ENCODE peak calls at places on chromosomes 11 and 22, in four cellular contexts. One of them, this sample, is unnamed.

GRCh38 chr11:117098269-117099231 is at the start of gene SIK3:
- DNase-seq in neural progenitor cell: peak
- DNase-seq in kidney: peak
- DNase-seq in GM13977: peak
- DNase-seq in this sample: peak

GRCh38 chr11:5042091-5042490 is 4.2 kb upstream of the OR52J3 start:
- DNase-seq in GM13977: no peak
- DNase-seq in kidney: no peak
- DNase-seq in neural progenitor cell: no peak
- DNase-seq in this sample: no peak

GRCh38 chr11:102309621-102310541 is 7.4 kb upstream of the BIRC3 start:
- DNase-seq in GM13977: no peak
- DNase-seq in neural progenitor cell: peak
- DNase-seq in kidney: no peak
- DNase-seq in this sample: no peak

GRCh38 chr11:104968365-104968855 is at the start of gene CASP4:
- DNase-seq in GM13977: peak
- DNase-seq in kidney: no peak
- DNase-seq in neural progenitor cell: no peak
- DNase-seq in this sample: no peak

GRCh38 chr11:110991621-110992355 is 253.7 kb upstream of the POU2AF2 start:
- DNase-seq in neural progenitor cell: no peak
- DNase-seq in kidney: no peak
- DNase-seq in GM13977: no peak
- DNase-seq in this sample: no peak

GRCh38 chr11:63610604-63611394 is 3.4 kb downstream of the PLAAT3 start:
- DNase-seq in GM13977: no peak
- DNase-seq in neural progenitor cell: peak
- DNase-seq in kidney: no peak
- DNase-seq in this sample: no peak

GRCh38 chr11:78417175-78417887 is at the start of gene GAB2:
- DNase-seq in neural progenitor cell: no peak
- DNase-seq in kidney: peak
- DNase-seq in GM13977: no peak
- DNase-seq in this sample: peak

GRCh38 chr11:69172674-69173073 is 16.9 kb downstream of the SMIM38 start:
- DNase-seq in GM13977: no peak
- DNase-seq in kidney: no peak
- DNase-seq in neural progenitor cell: no peak
- DNase-seq in this sample: no peak

GRCh38 chr22:37801946-37802309 is 5.8 kb upstream of the GCAT start:
- DNase-seq in GM13977: no peak
- DNase-seq in neural progenitor cell: no peak
- DNase-seq in kidney: no peak
- DNase-seq in this sample: no peak

GRCh38 chr22:47497666-47498065 is 735.2 kb downstream of the TBC1D22A start:
- DNase-seq in kidney: no peak
- DNase-seq in neural progenitor cell: no peak
- DNase-seq in GM13977: no peak
- DNase-seq in this sample: no peak

GRCh38 chr11:5336331-5336730 is 7.0 kb downstream of the OR51B5 start:
- DNase-seq in neural progenitor cell: no peak
- DNase-seq in kidney: no peak
- DNase-seq in GM13977: no peak
- DNase-seq in this sample: no peak

GRCh38 chr11:72229925-72230763 is 5.6 kb downstream of the INPPL1 start:
- DNase-seq in GM13977: peak
- DNase-seq in kidney: peak
- DNase-seq in neural progenitor cell: no peak
- DNase-seq in this sample: no peak

GRCh38 chr11:22828373-22828772 is 1.2 kb downstream of the SVIP start:
- DNase-seq in kidney: no peak
- DNase-seq in neural progenitor cell: no peak
- DNase-seq in GM13977: no peak
- DNase-seq in this sample: no peak

GRCh38 chr11:2561283-2562180 is 116.7 kb downstream of the KCNQ1 start:
- DNase-seq in neural progenitor cell: no peak
- DNase-seq in kidney: peak
- DNase-seq in GM13977: no peak
- DNase-seq in this sample: no peak

GRCh38 chr11:128480066-128480465 is 107.3 kb downstream of the ETS1 start:
- DNase-seq in GM13977: no peak
- DNase-seq in neural progenitor cell: no peak
- DNase-seq in kidney: no peak
- DNase-seq in this sample: no peak

GRCh38 chr11:64720167-64720566 is 2.8 kb downstream of the NRXN2 start:
- DNase-seq in GM13977: no peak
- DNase-seq in kidney: no peak
- DNase-seq in neural progenitor cell: no peak
- DNase-seq in this sample: no peak

GRCh38 chr11:70661763-70662501 is 263.6 kb downstream of the CTTN start:
- DNase-seq in neural progenitor cell: peak
- DNase-seq in kidney: no peak
- DNase-seq in GM13977: no peak
- DNase-seq in this sample: peak

GRCh38 chr11:85800595-85801342 is 10.2 kb downstream of the SYTL2 start:
- DNase-seq in neural progenitor cell: no peak
- DNase-seq in GM13977: no peak
- DNase-seq in kidney: no peak
- DNase-seq in this sample: no peak

GRCh38 chr11:94768602-94769511 is 701 bp downstream of the AMOTL1 start:
- DNase-seq in neural progenitor cell: peak
- DNase-seq in kidney: peak
- DNase-seq in GM13977: peak
- DNase-seq in this sample: peak

GRCh38 chr22:19636696-19637355 is 77.5 kb upstream of the SEPTIN5 start:
- DNase-seq in kidney: no peak
- DNase-seq in GM13977: no peak
- DNase-seq in neural progenitor cell: no peak
- DNase-seq in this sample: no peak

GRCh38 chr11:98260983-98261382 is 759.8 kb upstream of the CNTN5 start:
- DNase-seq in kidney: no peak
- DNase-seq in GM13977: no peak
- DNase-seq in neural progenitor cell: no peak
- DNase-seq in this sample: no peak

GRCh38 chr22:44567846-44568493 is 69.9 kb upstream of the RTL6 start:
- DNase-seq in neural progenitor cell: no peak
- DNase-seq in GM13977: no peak
- DNase-seq in kidney: no peak
- DNase-seq in this sample: peak

GRCh38 chr11:121606354-121606753 is 153.6 kb upstream of the SORL1-AS1 start:
- DNase-seq in GM13977: no peak
- DNase-seq in neural progenitor cell: no peak
- DNase-seq in kidney: no peak
- DNase-seq in this sample: no peak

GRCh38 chr11:34653851-34654490 is 33.1 kb downstream of the EHF start:
- DNase-seq in GM13977: no peak
- DNase-seq in neural progenitor cell: peak
- DNase-seq in kidney: peak
- DNase-seq in this sample: no peak

GRCh38 chr11:27055065-27055682 is 14.6 kb downstream of the BBOX1 start:
- DNase-seq in kidney: no peak
- DNase-seq in GM13977: no peak
- DNase-seq in neural progenitor cell: no peak
- DNase-seq in this sample: no peak

GRCh38 chr11:64559351-64560138 is 31.5 kb upstream of the SLC22A12 start:
- DNase-seq in GM13977: no peak
- DNase-seq in kidney: peak
- DNase-seq in neural progenitor cell: no peak
- DNase-seq in this sample: no peak

GRCh38 chr22:28716686-28717085 is 24.9 kb downstream of the CHEK2 start:
- DNase-seq in GM13977: no peak
- DNase-seq in neural progenitor cell: no peak
- DNase-seq in kidney: no peak
- DNase-seq in this sample: no peak

GRCh38 chr22:19797086-19797485 is 36.5 kb downstream of the TBX1 start:
- DNase-seq in GM13977: no peak
- DNase-seq in kidney: peak
- DNase-seq in neural progenitor cell: no peak
- DNase-seq in this sample: no peak

GRCh38 chr11:78428273-78428651 is 10.6 kb upstream of the GAB2 start:
- DNase-seq in kidney: no peak
- DNase-seq in GM13977: no peak
- DNase-seq in neural progenitor cell: no peak
- DNase-seq in this sample: no peak

GRCh38 chr11:8870461-8871282 is 40.3 kb upstream of the AKIP1 start:
- DNase-seq in neural progenitor cell: peak
- DNase-seq in kidney: peak
- DNase-seq in GM13977: peak
- DNase-seq in this sample: peak

GRCh38 chr11:2551131-2551530 is 106.3 kb downstream of the KCNQ1 start:
- DNase-seq in kidney: peak
- DNase-seq in neural progenitor cell: no peak
- DNase-seq in GM13977: no peak
- DNase-seq in this sample: no peak

GRCh38 chr22:17131686-17132085 is 10.5 kb upstream of the TMEM121B start:
- DNase-seq in kidney: no peak
- DNase-seq in neural progenitor cell: peak
- DNase-seq in GM13977: no peak
- DNase-seq in this sample: no peak

GRCh38 chr11:71214553-71215371 is 37.6 kb downstream of the SHANK2 start:
- DNase-seq in GM13977: no peak
- DNase-seq in neural progenitor cell: no peak
- DNase-seq in kidney: peak
- DNase-seq in this sample: no peak

GRCh38 chr11:11148104-11148509 is 204.9 kb downstream of the CSNK2A3 start:
- DNase-seq in GM13977: no peak
- DNase-seq in kidney: peak
- DNase-seq in neural progenitor cell: peak
- DNase-seq in this sample: no peak
- TF ChIP-seq CTCF in GM13977: peak
- TF ChIP-seq CTCF in kidney: no peak
- TF ChIP-seq CTCF in neural progenitor cell: peak
- TF ChIP-seq CTCF in this sample: no peak

GRCh38 chr11:115585361-115586024 is 81.3 kb upstream of the CADM1 start:
- DNase-seq in GM13977: peak
- DNase-seq in neural progenitor cell: no peak
- DNase-seq in kidney: no peak
- DNase-seq in this sample: no peak

GRCh38 chr11:115580927-115581680 is 76.9 kb upstream of the CADM1 start:
- DNase-seq in GM13977: no peak
- DNase-seq in neural progenitor cell: no peak
- DNase-seq in kidney: peak
- DNase-seq in this sample: no peak

GRCh38 chr11:115579181-115579825 is 75.1 kb upstream of the CADM1 start:
- DNase-seq in GM13977: no peak
- DNase-seq in neural progenitor cell: no peak
- DNase-seq in kidney: no peak
- DNase-seq in this sample: no peak

GRCh38 chr11:115580416-115580815 is 76.2 kb upstream of the CADM1 start:
- DNase-seq in GM13977: no peak
- DNase-seq in kidney: no peak
- DNase-seq in neural progenitor cell: no peak
- DNase-seq in this sample: no peak

GRCh38 chr11:115581871-115582639 is 77.8 kb upstream of the CADM1 start:
- DNase-seq in neural progenitor cell: peak
- DNase-seq in GM13977: no peak
- DNase-seq in kidney: no peak
- DNase-seq in this sample: no peak
- TF ChIP-seq CTCF in neural progenitor cell: no peak
- TF ChIP-seq CTCF in GM13977: no peak
- TF ChIP-seq CTCF in kidney: no peak
- TF ChIP-seq CTCF in this sample: no peak

GRCh38 chr11:107780775-107781174 is 68.9 kb upstream of the SLN start:
- DNase-seq in GM13977: no peak
- DNase-seq in neural progenitor cell: no peak
- DNase-seq in kidney: no peak
- DNase-seq in this sample: no peak
- TF ChIP-seq CTCF in GM13977: no peak
- TF ChIP-seq CTCF in neural progenitor cell: no peak
- TF ChIP-seq CTCF in kidney: no peak
- TF ChIP-seq CTCF in this sample: no peak

DNA sequence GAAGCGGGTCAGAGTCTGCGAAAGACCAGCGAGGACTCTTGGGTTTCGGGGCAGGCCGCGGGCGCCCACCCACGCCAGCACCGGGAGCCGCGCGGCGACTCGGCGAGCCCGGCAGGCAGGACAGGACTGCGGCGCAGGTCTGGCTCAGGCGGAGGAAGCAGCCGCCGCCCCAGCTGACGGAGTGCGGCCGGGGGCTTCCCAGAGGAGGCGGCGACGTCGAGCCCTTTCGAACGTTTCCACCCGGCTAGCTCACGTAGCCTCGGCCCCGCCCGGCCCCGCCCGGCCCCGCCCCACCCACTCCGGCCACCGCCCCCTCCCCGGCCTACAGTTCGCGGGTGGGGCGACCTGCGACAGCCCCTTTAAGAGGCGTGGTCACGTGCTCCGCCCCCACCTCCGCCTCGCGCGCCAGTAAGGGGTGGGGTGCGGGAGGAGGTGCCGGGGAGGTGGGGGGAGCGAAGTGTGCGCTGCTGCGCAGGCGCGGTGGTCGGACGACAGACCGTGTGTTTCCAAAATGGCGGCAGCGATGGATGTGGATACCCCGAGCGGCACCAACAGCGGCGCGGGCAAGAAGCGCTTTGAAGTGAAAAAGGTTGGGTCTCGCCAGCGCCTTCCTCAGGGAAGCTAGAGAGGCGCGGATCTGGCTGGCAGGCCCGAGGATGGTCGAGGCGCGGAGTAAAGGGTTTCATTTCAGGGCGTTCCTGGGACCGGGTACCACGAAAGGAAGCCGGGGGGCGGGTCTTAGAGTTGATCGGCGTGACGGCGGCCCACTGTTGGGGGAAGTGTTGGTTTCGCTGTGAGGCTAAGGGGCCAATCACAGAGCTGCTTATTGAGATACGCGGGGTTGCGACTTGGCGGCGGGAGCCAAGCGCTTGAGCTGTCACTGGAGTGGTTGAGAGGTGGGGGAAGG is at the start of gene RBX1:
- DNase-seq in kidney: peak
- DNase-seq in GM13977: peak
- DNase-seq in neural progenitor cell: peak
- DNase-seq in this sample: peak
- TF ChIP-seq CTCF in kidney: no peak
- TF ChIP-seq CTCF in GM13977: no peak
- TF ChIP-seq CTCF in neural progenitor cell: no peak
- TF ChIP-seq CTCF in this sample: no peak

GRCh38 chr11:133362156-133362555 is 170.1 kb downstream of the OPCML start:
- DNase-seq in GM13977: no peak
- DNase-seq in kidney: no peak
- DNase-seq in neural progenitor cell: no peak
- DNase-seq in this sample: no peak
- TF ChIP-seq CTCF in GM13977: no peak
- TF ChIP-seq CTCF in kidney: no peak
- TF ChIP-seq CTCF in neural progenitor cell: no peak
- TF ChIP-seq CTCF in this sample: no peak

This sample was measured in endothelial cell.